ENCODE peak calls at places on chromosome 16, in six cellular contexts. E is right lobe of liver, U is IMR-90, B is adrenal gland, S is esophagus squamous epithelium, A is ovary. C is an unnamed sample. For H3K27me3, the result is how much of the 10 kb centered on the place peaks cover.

GRCh38 chr16:50763211-50763610 is 21.3 kb downstream of the CYLD start:
- DNase-seq in E (no peak), U (peak), B (no peak), S (no peak), A (no peak), C (no peak)

GRCh38 chr16:57955572-57955971 is 15.4 kb downstream of the CNGB1 start:
- DNase-seq in E (no peak), U (no peak), B (peak), S (no peak), A (no peak), C (no peak)

GRCh38 chr16:82990155-82990554 is 363.4 kb downstream of the CDH13 start:
- DNase-seq in E (no peak), U (peak), B (no peak), S (no peak), A (no peak), C (no peak)

GRCh38 chr16:81445143-81445922 is 725 bp downstream of the CMIP start:
- DNase-seq in E (peak), U (peak), B (peak), S (no peak), A (peak), C (no peak)

GRCh38 chr16:90042946-90043514 is 23.8 kb upstream of the DBNDD1 start:
- DNase-seq in E (no peak), U (no peak), B (no peak), S (no peak), A (no peak), C (no peak)

GRCh38 chr16:29290631-29291247 is 115.8 kb downstream of the NPIPB11 start:
- DNase-seq in E (peak), U (peak), B (peak), S (peak), A (peak), C (peak)

GRCh38 chr16:3774156-3774767 is 56.9 kb upstream of the TRAP1 start:
- DNase-seq in E (no peak), U (peak), B (no peak), S (no peak), A (peak), C (peak)

GRCh38 chr16:66977341-66978113 is 10.9 kb upstream of the CES4A start:
- DNase-seq in E (peak), U (peak), B (peak), S (peak), A (peak), C (peak)

GRCh38 chr16:29192329-29193247 is 207.7 kb downstream of the LAT start:
- DNase-seq in E (peak), U (no peak), B (peak), S (no peak), A (peak), C (peak)

GRCh38 chr16:7086842-7087616 is 245.6 kb upstream of the RBFOX1 start:
- DNase-seq in E (no peak), U (no peak), B (peak), S (no peak), A (no peak), C (no peak)

DNA sequence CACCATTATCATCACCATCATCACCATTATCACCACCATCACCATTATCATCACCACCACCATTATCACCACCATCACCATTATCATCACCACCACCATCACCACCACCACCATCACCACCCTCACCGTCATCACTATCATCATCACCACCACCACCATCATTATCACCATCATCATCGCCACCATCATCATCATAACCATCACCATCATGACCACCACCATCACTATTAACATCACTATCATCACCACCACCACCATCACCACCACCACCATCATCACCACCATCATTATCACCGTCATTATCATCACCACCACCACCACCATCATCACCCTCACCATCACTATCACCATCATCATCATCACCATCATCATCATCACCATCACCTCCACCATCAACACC is 9.1 kb downstream of the FOXL1 start:
- DNase-seq in E (no peak), U (no peak), B (no peak), S (no peak), A (no peak), C (no peak)
- H3K27me3 ChIP-seq in E (under half), U (under half), B (under half), S (half or more), A (under half), C (under half)

DNA sequence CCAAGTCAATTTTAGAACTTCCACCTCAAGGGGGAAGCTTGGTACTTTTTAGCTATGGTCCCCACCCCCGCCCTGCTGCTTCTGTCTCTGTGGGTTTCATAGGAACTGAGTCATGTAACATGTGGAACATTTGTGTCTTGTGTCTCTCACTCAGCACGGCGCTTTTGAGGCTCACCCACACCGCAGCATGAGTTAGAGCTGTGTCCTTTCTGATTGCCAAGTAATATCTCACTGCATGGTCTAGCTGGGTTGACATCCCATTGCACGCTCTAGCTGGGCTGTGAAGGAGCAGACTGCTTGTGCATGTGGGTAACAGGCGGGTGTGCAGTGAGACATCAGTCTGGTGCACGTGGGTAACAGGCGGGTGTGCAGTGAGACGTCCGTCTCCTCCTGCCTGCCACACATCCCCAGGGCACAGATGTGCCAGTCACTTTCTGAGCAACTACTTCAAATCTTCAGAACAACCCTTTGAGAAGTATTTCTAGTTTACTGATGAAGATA is 26.4 kb upstream of the SLC7A5 start:
- DNase-seq in E (no peak), U (peak), B (no peak), S (no peak), A (no peak), C (no peak)
- TF ChIP-seq POLR2A in E (no peak), U (no peak), B (no peak), S (no peak), A (no peak), C (no peak)

GRCh38 chr16:10858203-10858602 is 18.8 kb upstream of the CIITA start:
- DNase-seq in E (no peak), U (no peak), B (no peak), S (no peak), A (no peak), C (no peak)
- H3K27me3 ChIP-seq in E (under half), U (under half), B (under half), S (under half), A (under half), C (under half)

GRCh38 chr16:31456988-31457360 is 2.3 kb upstream of the ARMC5 start:
- DNase-seq in E (no peak), U (no peak), B (no peak), S (no peak), A (peak), C (no peak)

GRCh38 chr16:31460582-31461002 is 1.3 kb downstream of the ARMC5 start:
- DNase-seq in E (no peak), U (peak), B (no peak), S (no peak), A (no peak), C (no peak)

GRCh38 chr16:31459722-31460581 is 651 bp downstream of the ARMC5 start:
- DNase-seq in E (peak), U (peak), B (peak), S (peak), A (peak), C (peak)

GRCh38 chr16:31458835-31459721 is at the start of gene ARMC5:
- DNase-seq in E (peak), U (peak), B (peak), S (peak), A (peak), C (peak)

DNA sequence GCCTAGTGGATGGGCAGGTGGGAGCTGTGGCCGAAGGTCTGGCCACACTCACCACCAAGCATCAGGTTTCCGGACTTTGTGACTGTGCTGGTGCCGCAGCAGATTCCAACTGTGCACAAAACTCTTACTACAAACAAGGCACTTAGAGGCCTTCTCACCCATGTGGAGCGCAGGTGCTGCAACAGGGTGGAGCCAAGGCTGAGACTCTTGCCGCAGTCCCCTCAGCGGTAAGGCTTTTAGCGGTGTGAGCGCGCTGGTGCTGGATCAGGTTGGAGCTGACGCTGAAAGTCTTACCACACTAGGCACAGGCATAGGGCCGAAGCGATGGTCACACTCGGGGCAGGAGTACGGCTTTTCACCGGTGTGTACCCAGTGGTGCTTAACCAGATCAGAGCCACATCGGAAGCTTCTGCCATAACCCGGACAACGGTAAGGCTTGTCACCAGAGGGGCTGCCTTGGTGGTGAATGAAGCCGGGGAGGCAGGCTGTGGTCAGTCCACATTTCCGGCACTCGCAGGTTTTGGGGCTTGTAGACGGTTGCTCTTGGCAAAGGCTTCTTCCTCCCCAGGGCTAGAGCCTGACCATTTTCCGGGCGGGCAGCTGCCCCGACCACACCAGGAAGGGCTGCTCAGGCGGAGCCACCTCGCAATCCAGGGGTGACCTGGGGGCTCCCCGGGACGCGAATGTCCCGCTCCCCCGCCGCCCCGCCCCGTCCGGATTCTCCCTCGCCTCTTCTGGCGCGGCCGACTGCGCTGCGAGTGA is 1.0 kb upstream of the ARMC5 start:
- DNase-seq in E (peak), U (peak), B (peak), S (no peak), A (no peak), C (no peak)
- TF ChIP-seq POLR2A in E (no peak), U (no peak), B (peak), S (no peak), A (no peak), C (no peak)

GRCh38 chr16:79962962-79963361 is 362.4 kb upstream of the MAF start:
- DNase-seq in E (no peak), U (no peak), B (no peak), S (no peak), A (no peak), C (no peak)
- H3K27me3 ChIP-seq in E (under half), U (under half), B (under half), S (under half), A (under half), C (under half)

GRCh38 chr16:68739964-68740627 is 3.0 kb downstream of the CDH1 start:
- DNase-seq in E (peak), U (no peak), B (no peak), S (no peak), A (no peak), C (no peak)
- TF ChIP-seq POLR2A in E (no peak), U (no peak), B (no peak), S (no peak), A (no peak), C (no peak)

GRCh38 chr16:71572497-71573116 is 4.3 kb downstream of the TAT start:
- DNase-seq in E (no peak), U (no peak), B (no peak), S (no peak), A (no peak), C (no peak)
- H3K27me3 ChIP-seq in E (under half), U (under half), B (under half), S (under half), A (under half), C (under half)

GRCh38 chr16:76459111-76459510 is 181.9 kb downstream of the CNTNAP4 start:
- DNase-seq in E (no peak), U (no peak), B (no peak), S (no peak), A (no peak), C (no peak)
- TF ChIP-seq POLR2A in E (no peak), U (no peak), B (no peak), S (no peak), A (no peak), C (no peak)

C was measured in uterus.